ENCODE peak calls at places on chromosome 5, in seven cellular contexts. C is hepatocyte, P is Caco-2, E is psoas muscle, G is tibial nerve, N is GM23248, S is fibroblast of lung. M is an unnamed sample.

GRCh38 chr5:179121667-179122111 is 61.5 kb downstream of the ZNF354C start:
- DNase-seq in C (no peak), P (no peak), E (no peak), G (no peak), N (no peak), S (no peak), M (peak; percentile 73)

GRCh38 chr5:175701797-175702196 is 43.9 kb downstream of the HRH2 start:
- DNase-seq in C (no peak), P (no peak), E (no peak), G (no peak), N (no peak), S (no peak), M (no peak)

GRCh38 chr5:154370119-154370518 is 75.7 kb upstream of the SAP30L start:
- DNase-seq in C (no peak), P (no peak), E (no peak), G (no peak), N (peak; percentile 58), S (peak; percentile 60), M (no peak)

GRCh38 chr5:56269216-56269927 is 36.2 kb upstream of the ANKRD55 start:
- DNase-seq in C (peak; percentile 69), P (peak; percentile 58), E (no peak), G (no peak), N (peak; percentile 83), S (peak; percentile 37), M (no peak)

GRCh38 chr5:36392818-36393217 is 91.1 kb upstream of the RANBP3L start:
- DNase-seq in C (no peak), P (no peak), E (no peak), G (no peak), N (peak; percentile 89), S (peak; percentile 73), M (no peak)

GRCh38 chr5:36156619-36157018 is 4.7 kb downstream of the SKP2 start:
- DNase-seq in C (no peak), P (no peak), E (no peak), G (no peak), N (peak; percentile 79), S (peak; percentile 80), M (no peak)

GRCh38 chr5:173578947-173579615 is 37.4 kb downstream of the BOD1 start:
- DNase-seq in C (no peak), P (no peak), E (no peak), G (no peak), N (no peak), S (no peak), M (no peak)

GRCh38 chr5:38467353-38468040 is 88.9 kb downstream of the LIFR start:
- DNase-seq in C (no peak), P (no peak), E (peak; percentile 66), G (peak; percentile 47), N (peak; percentile 65), S (peak; percentile 66), M (peak; percentile 91)

GRCh38 chr5:79924936-79925893 is 65.8 kb downstream of the MTX3 start:
- DNase-seq in C (no peak), P (peak; percentile 12), E (no peak), G (no peak), N (peak; percentile 52), S (no peak), M (no peak)

GRCh38 chr5:135827965-135828792 is 6.3 kb upstream of the SLC25A48 start:
- DNase-seq in C (no peak), P (no peak), E (no peak), G (no peak), N (no peak), S (no peak), M (peak; percentile 56)

GRCh38 chr5:58228896-58229295 is 231.0 kb downstream of the PLK2 start:
- DNase-seq in C (no peak), P (no peak), E (no peak), G (no peak), N (no peak), S (no peak), M (no peak)

GRCh38 chr5:90843443-90843842 is 284.8 kb downstream of the ADGRV1 start:
- DNase-seq in C (no peak), P (no peak), E (no peak), G (no peak), N (no peak), S (peak; percentile 6), M (no peak)

GRCh38 chr5:112338681-112339337 is 80.3 kb downstream of the EPB41L4A start:
- DNase-seq in C (peak; percentile 16), P (no peak), E (no peak), G (no peak), N (peak; percentile 62), S (peak; percentile 45), M (no peak)

GRCh38 chr5:99191181-99191775 is 262.5 kb upstream of the CHD1 start:
- DNase-seq in C (no peak), P (no peak), E (no peak), G (no peak), N (peak; percentile 5), S (peak; percentile 73), M (no peak)

GRCh38 chr5:38742821-38743220 is 103.0 kb upstream of the OSMR start:
- DNase-seq in C (no peak), P (no peak), E (no peak), G (no peak), N (no peak), S (no peak), M (no peak)

GRCh38 chr5:133450311-133450710 is 162.0 kb downstream of the FSTL4 start:
- DNase-seq in C (no peak), P (no peak), E (no peak), G (no peak), N (no peak), S (no peak), M (no peak)

GRCh38 chr5:36502608-36503007 is 103.8 kb upstream of the SLC1A3 start:
- DNase-seq in C (no peak), P (no peak), E (no peak), G (no peak), N (peak; percentile 88), S (peak; percentile 98), M (no peak)

GRCh38 chr5:135072357-135073247 is 38.6 kb upstream of the PITX1 start:
- DNase-seq in C (no peak), P (no peak), E (no peak), G (no peak), N (no peak), S (no peak), M (no peak)

GRCh38 chr5:139881145-139881733 is 85.6 kb downstream of the PSD2 start:
- DNase-seq in C (no peak), P (no peak), E (peak; percentile 39), G (no peak), N (no peak), S (no peak), M (no peak)

GRCh38 chr5:162858770-162859169 is 578.6 kb upstream of the CCNG1 start:
- DNase-seq in C (no peak), P (no peak), E (no peak), G (no peak), N (no peak), S (no peak), M (no peak)
- H3K9me3 ChIP-seq in C (no peaks in the 10 kb centered on the region), P (peaks cover 18% of the 10 kb centered on the region), E (peaks cover 12% of the 10 kb centered on the region), G (no peaks in the 10 kb centered on the region), N (peaks cover 5% of the 10 kb centered on the region), S (no peaks in the 10 kb centered on the region), M (no peaks in the 10 kb centered on the region)

GRCh38 chr5:93572773-93573626 is 8.0 kb downstream of the NR2F1-AS1 start:
- DNase-seq in C (no peak), P (no peak), E (no peak), G (no peak), N (peak; percentile 47), S (peak; percentile 79), M (no peak)

GRCh38 chr5:93572101-93572772 is 8.8 kb downstream of the NR2F1-AS1 start:
- DNase-seq in C (no peak), P (no peak), E (no peak), G (no peak), N (peak; percentile 55), S (no peak), M (no peak)

GRCh38 chr5:93570294-93571110 is 10.5 kb downstream of the NR2F1-AS1 start:
- DNase-seq in C (no peak), P (no peak), E (no peak), G (no peak), N (no peak), S (no peak), M (no peak)

GRCh38 chr5:93569295-93570164 is 11.5 kb downstream of the NR2F1-AS1 start:
- DNase-seq in C (no peak), P (no peak), E (no peak), G (no peak), N (no peak), S (no peak), M (no peak)

GRCh38 chr5:93571111-93571977 is 9.7 kb downstream of the NR2F1-AS1 start:
- DNase-seq in C (no peak), P (no peak), E (no peak), G (no peak), N (no peak), S (no peak), M (no peak)
- H3K4me3 ChIP-seq in C (no peak overlapping the region), P (no peak overlapping the region), E (peak overlapping the region; percentile 56), G (no peak overlapping the region), N (peak overlapping the region; percentile 62), S (no peak overlapping the region), M (no peak overlapping the region)

GRCh38 chr5:141298376-141298775 is 5.5 kb downstream of the SLC25A2 start:
- DNase-seq in C (no peak), P (no peak), E (no peak), G (no peak), N (no peak), S (peak; percentile 8), M (no peak)

GRCh38 chr5:141306630-141307029 is 2.8 kb upstream of the SLC25A2 start:
- DNase-seq in C (no peak), P (no peak), E (no peak), G (no peak), N (no peak), S (no peak), M (no peak)

DNA sequence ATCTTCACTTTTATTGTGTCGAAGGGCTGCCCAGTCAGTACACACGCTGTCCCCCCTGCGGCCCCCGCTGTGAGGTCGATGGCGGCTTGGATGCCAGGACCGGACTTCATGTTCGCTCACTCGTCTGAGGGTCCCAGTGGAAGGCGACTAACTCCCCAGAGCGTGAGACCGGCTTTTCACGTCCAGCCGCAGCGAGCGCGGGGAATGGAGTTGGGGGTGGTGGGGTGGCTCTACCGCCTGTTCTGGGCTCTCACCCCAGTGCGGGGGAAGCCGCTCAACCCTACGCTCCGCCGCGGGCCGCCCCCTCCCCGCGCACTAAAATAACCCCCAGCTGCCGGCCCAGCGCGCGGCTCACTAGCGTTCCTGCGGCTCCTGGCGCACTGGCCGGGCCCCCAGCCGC is at the start of gene SLC25A2:
- DNase-seq in C (no peak), P (no peak), E (no peak), G (no peak), N (no peak), S (no peak), M (no peak)
- H3K9me3 ChIP-seq in C (peaks cover 36% of the 10 kb centered on the region), P (no peaks in the 10 kb centered on the region), E (peaks cover 54% of the 10 kb centered on the region), G (no peaks in the 10 kb centered on the region), N (no peaks in the 10 kb centered on the region), S (no peaks in the 10 kb centered on the region), M (peaks cover 14% of the 10 kb centered on the region)

GRCh38 chr5:64163746-64164145 is 1.9 kb upstream of the RNF180 start:
- DNase-seq in C (no peak), P (no peak), E (no peak), G (no peak), N (no peak), S (no peak), M (no peak)

GRCh38 chr5:64164166-64164565 is 1.5 kb upstream of the RNF180 start:
- DNase-seq in C (no peak), P (no peak), E (no peak), G (no peak), N (peak; percentile 10), S (no peak), M (no peak)

GRCh38 chr5:64166201-64166959 is 737 bp downstream of the RNF180 start:
- DNase-seq in C (no peak), P (no peak), E (no peak), G (no peak), N (no peak), S (peak; percentile 14), M (no peak)

GRCh38 chr5:64165160-64165499 is 513 bp upstream of the RNF180 start:
- DNase-seq in C (no peak), P (no peak), E (no peak), G (no peak), N (no peak), S (peak; percentile 0), M (no peak)

GRCh38 chr5:64165500-64166200 is at the start of gene RNF180:
- DNase-seq in C (peak; percentile 73), P (peak; percentile 55), E (peak; percentile 48), G (no peak), N (peak; percentile 43), S (peak; percentile 51), M (peak; percentile 64)
- H3K4me3 ChIP-seq in C (peak within 1 kb of the TSS; percentile 83), P (peak within 1 kb of the TSS; percentile 33), E (peak within 1 kb of the TSS; percentile 92), G (peak within 1 kb of the TSS; percentile 86), N (peak within 1 kb of the TSS; percentile 63), S (peak within 1 kb of the TSS; percentile 62), M (peak within 1 kb of the TSS; percentile 78)

M was measured in aorta.